ENCODE peak calls at places on chromosome 19, in nine cellular contexts. T is T-helper 2 cell; U is bronchial epithelial cell; X is effector CD8-positive, alpha-beta T cell; Q is ureter; A is T-helper 1 cell; Y is neural progenitor cell; Z is CD4-positive, alpha-beta T cell; D is iPS-NIHi11. N is an unnamed sample.

GRCh38 chr19:51064534-51065220 is at the start of gene KLK13:
- DNase-seq in T (no peak), U (peak; percentile 16), X (no peak), Q (no peak), A (no peak), Y (peak; percentile 26), Z (no peak), D (peak; percentile 93), N (no peak)

GRCh38 chr19:55304279-55304978 is 20.6 kb downstream of the BRSK1 start:
- DNase-seq in T (no peak), U (peak; percentile 54), X (no peak), Q (no peak), A (peak; percentile 41), Y (peak; percentile 83), Z (peak; percentile 10), D (peak; percentile 77), N (no peak)

GRCh38 chr19:40502647-40503046 is 35.8 kb downstream of the SPTBN4 start:
- DNase-seq in T (no peak), U (peak; percentile 21), X (no peak), Q (no peak), A (no peak), Y (peak; percentile 27), Z (no peak), D (peak; percentile 59), N (no peak)

GRCh38 chr19:19946226-19946625 is 45.5 kb downstream of the ZNF93 start:
- DNase-seq in T (no peak), U (no peak), X (no peak), Q (no peak), A (no peak), Y (no peak), Z (no peak), D (no peak), N (no peak)

GRCh38 chr19:2503521-2504109 is 27.7 kb downstream of the GADD45B start:
- DNase-seq in T (peak; percentile 43), U (peak; percentile 72), X (peak; percentile 10), Q (no peak), A (peak; percentile 76), Y (no peak), Z (peak; percentile 77), D (peak; percentile 69), N (no peak)

GRCh38 chr19:9586764-9587163 is 2.5 kb upstream of the ZNF121 start:
- DNase-seq in T (peak; percentile 64), U (peak; percentile 76), X (peak; percentile 54), Q (peak; percentile 75), A (peak; percentile 69), Y (peak; percentile 81), Z (peak; percentile 68), D (peak; percentile 35), N (no peak)

GRCh38 chr19:8331263-8331840 is 10.1 kb downstream of the RPS28 start:
- DNase-seq in T (no peak), U (no peak), X (no peak), Q (no peak), A (no peak), Y (no peak), Z (no peak), D (no peak), N (no peak)

GRCh38 chr19:7397687-7398086 is 49.0 kb downstream of the ARHGEF18 start:
- DNase-seq in T (no peak), U (peak; percentile 87), X (no peak), Q (no peak), A (no peak), Y (no peak), Z (no peak), D (no peak), N (peak; percentile 32)

GRCh38 chr19:6693681-6694080 is 23.7 kb upstream of the TNFSF14 start:
- DNase-seq in T (no peak), U (no peak), X (no peak), Q (no peak), A (no peak), Y (no peak), Z (no peak), D (no peak), N (no peak)

GRCh38 chr19:2977001-2977685 is at the start of gene TLE6:
- DNase-seq in T (peak; percentile 93), U (peak; percentile 83), X (peak; percentile 89), Q (peak; percentile 98), A (peak; percentile 94), Y (peak; percentile 98), Z (peak; percentile 93), D (peak; percentile 99), N (peak; percentile 75)

GRCh38 chr19:57776764-57777296 is 7.4 kb downstream of the ZNF586 start:
- DNase-seq in T (no peak), U (no peak), X (no peak), Q (no peak), A (no peak), Y (no peak), Z (no peak), D (no peak), N (no peak)

GRCh38 chr19:5477451-5478215 is 22.4 kb downstream of the ZNRF4 start:
- DNase-seq in T (no peak), U (no peak), X (no peak), Q (no peak), A (no peak), Y (no peak), Z (no peak), D (no peak), N (no peak)

GRCh38 chr19:3977242-3978143 is 6.6 kb upstream of the DAPK3 start:
- DNase-seq in T (no peak), U (no peak), X (no peak), Q (peak; percentile 43), A (no peak), Y (no peak), Z (no peak), D (peak; percentile 47), N (no peak)

GRCh38 chr19:18429717-18430416 is 8.1 kb downstream of the ISYNA1 start:
- DNase-seq in T (no peak), U (no peak), X (no peak), Q (no peak), A (no peak), Y (no peak), Z (no peak), D (no peak), N (no peak)

GRCh38 chr19:7104783-7105447 is 35.4 kb downstream of the ZNF557 start:
- DNase-seq in T (no peak), U (no peak), X (no peak), Q (no peak), A (no peak), Y (no peak), Z (no peak), D (no peak), N (no peak)

GRCh38 chr19:48678201-48678600 is 5.4 kb upstream of the NTN5 start:
- DNase-seq in T (no peak), U (no peak), X (no peak), Q (no peak), A (no peak), Y (no peak), Z (no peak), D (no peak), N (no peak)

GRCh38 chr19:17475541-17476115 is 5.3 kb downstream of the SLC27A1 start:
- DNase-seq in T (no peak), U (peak; percentile 40), X (no peak), Q (no peak), A (no peak), Y (no peak), Z (no peak), D (no peak), N (no peak)

GRCh38 chr19:50266896-50267295 is 62.3 kb downstream of the KCNC3 start:
- DNase-seq in T (peak; percentile 19), U (no peak), X (no peak), Q (no peak), A (no peak), Y (peak; percentile 53), Z (no peak), D (peak; percentile 98), N (no peak)

GRCh38 chr19:18057557-18057956 is 29.2 kb downstream of the IL12RB1 start:
- DNase-seq in T (no peak), U (no peak), X (no peak), Q (peak; percentile 61), A (no peak), Y (no peak), Z (no peak), D (no peak), N (no peak)

GRCh38 chr19:12954150-12954962 is 2.7 kb downstream of the GADD45GIP1 start:
- DNase-seq in T (no peak), U (no peak), X (no peak), Q (no peak), A (no peak), Y (no peak), Z (no peak), D (no peak), N (no peak)

GRCh38 chr19:38769635-38770211 is 3.6 kb downstream of the LGALS7 start:
- DNase-seq in T (peak; percentile 87), U (peak; percentile 68), X (peak; percentile 84), Q (peak; percentile 91), A (peak; percentile 92), Y (peak; percentile 70), Z (peak; percentile 90), D (peak; percentile 81), N (peak; percentile 12)

GRCh38 chr19:35216833-35217707 is 11.5 kb downstream of the FAM187B start:
- DNase-seq in T (no peak), U (peak; percentile 5), X (peak; percentile 4), Q (no peak), A (peak; percentile 74), Y (no peak), Z (peak; percentile 49), D (no peak), N (no peak)

GRCh38 chr19:741506-742131 is 9.3 kb upstream of the MISP start:
- DNase-seq in T (no peak), U (no peak), X (peak; percentile 16), Q (no peak), A (no peak), Y (peak; percentile 70), Z (no peak), D (peak; percentile 89), N (no peak)

GRCh38 chr19:6297202-6297601 is 17.4 kb upstream of the MLLT1 start:
- DNase-seq in T (no peak), U (no peak), X (no peak), Q (no peak), A (no peak), Y (no peak), Z (no peak), D (no peak), N (no peak)

GRCh38 chr19:5950744-5951143 is 27.2 kb downstream of the RANBP3 start:
- DNase-seq in T (no peak), U (no peak), X (no peak), Q (no peak), A (no peak), Y (peak; percentile 69), Z (no peak), D (no peak), N (no peak)

GRCh38 chr19:42292963-42293362 is 9.0 kb upstream of the PRR19 start:
- DNase-seq in T (no peak), U (no peak), X (no peak), Q (no peak), A (no peak), Y (no peak), Z (no peak), D (no peak), N (no peak)

GRCh38 chr19:9877775-9878510 is 42.8 kb downstream of the PIN1 start:
- DNase-seq in T (no peak), U (peak; percentile 78), X (no peak), Q (no peak), A (no peak), Y (no peak), Z (no peak), D (no peak), N (no peak)

GRCh38 chr19:45568732-45569131 is 15.9 kb downstream of the OPA3 start:
- DNase-seq in T (no peak), U (peak; percentile 97), X (no peak), Q (no peak), A (no peak), Y (no peak), Z (no peak), D (no peak), N (no peak)

GRCh38 chr19:45716314-45717130 is 14.2 kb downstream of the FBXO46 start:
- DNase-seq in T (no peak), U (peak; percentile 52), X (no peak), Q (peak; percentile 54), A (peak; percentile 15), Y (peak; percentile 40), Z (no peak), D (peak; percentile 44), N (no peak)

GRCh38 chr19:5719274-5719960 is 529 bp downstream of the LONP1 start:
- DNase-seq in T (no peak), U (peak; percentile 37), X (no peak), Q (no peak), A (peak; percentile 41), Y (peak; percentile 40), Z (no peak), D (no peak), N (no peak)

GRCh38 chr19:30095171-30095570 is 153.1 kb downstream of the URI1 start:
- DNase-seq in T (no peak), U (no peak), X (no peak), Q (no peak), A (no peak), Y (no peak), Z (no peak), D (no peak), N (no peak)

N was measured in brain pericyte.